ENCODE peak calls at places on chromosomes 3 and 15, in seven cellular contexts. One of them, this sample, is unnamed.

GRCh38 chr3:152071924-152072323 is 196.8 kb upstream of the MBNL1 start:
- DNase-seq in activated CD4-positive, alpha-beta T cell treated with anti-CD3 and anti-CD28 coated beads, Interleukin-2, amount 50 U/mL, for 48 hours: no peak
- DNase-seq in memory B cell: no peak
- DNase-seq in stimulated activated CD8-positive, alpha-beta memory T cell treated with anti-CD3 and anti-CD28 coated beads, Interleukin-15, amount 100 ng/mL, for 24 hours: no peak
- DNase-seq in colonic mucosa: no peak
- DNase-seq in prostate gland: no peak
- DNase-seq in T-cell: no peak
- DNase-seq in this sample: peak

GRCh38 chr3:146067048-146067447 is 93.9 kb downstream of the PLOD2 start:
- DNase-seq in prostate gland: no peak
- DNase-seq in stimulated activated CD8-positive, alpha-beta memory T cell treated with anti-CD3 and anti-CD28 coated beads, Interleukin-15, amount 100 ng/mL, for 24 hours: no peak
- DNase-seq in T-cell: no peak
- DNase-seq in memory B cell: no peak
- DNase-seq in activated CD4-positive, alpha-beta T cell treated with anti-CD3 and anti-CD28 coated beads, Interleukin-2, amount 50 U/mL, for 48 hours: no peak
- DNase-seq in colonic mucosa: no peak
- DNase-seq in this sample: no peak

GRCh38 chr15:66765478-66766281 is 63.6 kb downstream of the SMAD6 start:
- DNase-seq in colonic mucosa: peak
- DNase-seq in memory B cell: no peak
- DNase-seq in activated CD4-positive, alpha-beta T cell treated with anti-CD3 and anti-CD28 coated beads, Interleukin-2, amount 50 U/mL, for 48 hours: no peak
- DNase-seq in prostate gland: peak
- DNase-seq in T-cell: no peak
- DNase-seq in stimulated activated CD8-positive, alpha-beta memory T cell treated with anti-CD3 and anti-CD28 coated beads, Interleukin-15, amount 100 ng/mL, for 24 hours: no peak
- DNase-seq in this sample: no peak

GRCh38 chr3:119508172-119508845 is 10.0 kb downstream of the TIMMDC1 start:
- DNase-seq in memory B cell: no peak
- DNase-seq in prostate gland: no peak
- DNase-seq in T-cell: no peak
- DNase-seq in activated CD4-positive, alpha-beta T cell treated with anti-CD3 and anti-CD28 coated beads, Interleukin-2, amount 50 U/mL, for 48 hours: peak
- DNase-seq in colonic mucosa: no peak
- DNase-seq in stimulated activated CD8-positive, alpha-beta memory T cell treated with anti-CD3 and anti-CD28 coated beads, Interleukin-15, amount 100 ng/mL, for 24 hours: no peak
- DNase-seq in this sample: no peak

GRCh38 chr3:119588112-119588511 is 8.8 kb downstream of the ADPRH start:
- DNase-seq in colonic mucosa: peak
- DNase-seq in activated CD4-positive, alpha-beta T cell treated with anti-CD3 and anti-CD28 coated beads, Interleukin-2, amount 50 U/mL, for 48 hours: peak
- DNase-seq in memory B cell: peak
- DNase-seq in stimulated activated CD8-positive, alpha-beta memory T cell treated with anti-CD3 and anti-CD28 coated beads, Interleukin-15, amount 100 ng/mL, for 24 hours: no peak
- DNase-seq in T-cell: no peak
- DNase-seq in prostate gland: no peak
- DNase-seq in this sample: no peak

GRCh38 chr3:28853830-28854229 is 427.0 kb upstream of the RBMS3 start:
- DNase-seq in prostate gland: no peak
- DNase-seq in colonic mucosa: no peak
- DNase-seq in stimulated activated CD8-positive, alpha-beta memory T cell treated with anti-CD3 and anti-CD28 coated beads, Interleukin-15, amount 100 ng/mL, for 24 hours: no peak
- DNase-seq in T-cell: no peak
- DNase-seq in activated CD4-positive, alpha-beta T cell treated with anti-CD3 and anti-CD28 coated beads, Interleukin-2, amount 50 U/mL, for 48 hours: no peak
- DNase-seq in memory B cell: no peak
- DNase-seq in this sample: no peak

GRCh38 chr3:191753186-191753585 is 292.2 kb downstream of the PYDC2 start:
- DNase-seq in T-cell: no peak
- DNase-seq in colonic mucosa: no peak
- DNase-seq in prostate gland: no peak
- DNase-seq in activated CD4-positive, alpha-beta T cell treated with anti-CD3 and anti-CD28 coated beads, Interleukin-2, amount 50 U/mL, for 48 hours: no peak
- DNase-seq in stimulated activated CD8-positive, alpha-beta memory T cell treated with anti-CD3 and anti-CD28 coated beads, Interleukin-15, amount 100 ng/mL, for 24 hours: no peak
- DNase-seq in memory B cell: no peak
- DNase-seq in this sample: no peak

GRCh38 chr15:24916305-24917009 is 38.3 kb upstream of the SNRPN start:
- DNase-seq in T-cell: no peak
- DNase-seq in stimulated activated CD8-positive, alpha-beta memory T cell treated with anti-CD3 and anti-CD28 coated beads, Interleukin-15, amount 100 ng/mL, for 24 hours: no peak
- DNase-seq in prostate gland: no peak
- DNase-seq in memory B cell: no peak
- DNase-seq in colonic mucosa: no peak
- DNase-seq in activated CD4-positive, alpha-beta T cell treated with anti-CD3 and anti-CD28 coated beads, Interleukin-2, amount 50 U/mL, for 48 hours: no peak
- DNase-seq in this sample: no peak